ENCODE peak calls at places on chromosomes 2 and 18, in six cellular contexts. G, R, U, A, T and X are unnamed samples.

GRCh38 chr2:159908623-159909022 is 110.6 kb upstream of the CD302 start:
- DNase-seq in A (no peak), G (no peak), R (no peak), T (no peak), U (no peak), X (no peak)

GRCh38 chr2:118185210-118186109 is 97.2 kb downstream of the INSIG2 start:
- DNase-seq in T (peak; percentile 46), R (peak; percentile 83), G (peak; percentile 92), A (peak; percentile 58), U (peak; percentile 37), X (peak; percentile 8)

GRCh38 chr2:127675335-127676261 is at the start of gene LIMS2:
- DNase-seq in U (no peak), T (peak; percentile 49), R (peak; percentile 80), G (peak; percentile 78), A (no peak), X (no peak)

GRCh38 chr2:3195865-3196504 is 181.6 kb downstream of the EIPR1 start:
- DNase-seq in G (peak; percentile 54), R (no peak), T (no peak), A (no peak), U (peak; percentile 41), X (no peak)

GRCh38 chr18:79527656-79528055 is 131.9 kb downstream of the NFATC1 start:
- DNase-seq in U (no peak), A (no peak), G (no peak), R (peak; percentile 25), T (no peak), X (no peak)

GRCh38 chr2:215190588-215190987 is 52.2 kb upstream of the ABCA12 start:
- DNase-seq in U (no peak), G (no peak), A (no peak), R (no peak), T (no peak), X (no peak)

GRCh38 chr2:166375736-166376487 is at the start of gene SCN9A:
- DNase-seq in R (peak; percentile 93), G (peak; percentile 91), U (no peak), T (peak; percentile 49), A (peak; percentile 89), X (no peak)

GRCh38 chr2:143768991-143769390 is 639.8 kb downstream of the ARHGAP15 start:
- DNase-seq in A (no peak), U (no peak), G (no peak), T (no peak), R (no peak), X (no peak)

GRCh38 chr2:105671156-105671555 is 73.6 kb upstream of the NCK2 start:
- DNase-seq in R (no peak), G (no peak), T (no peak), A (no peak), U (no peak), X (no peak)

GRCh38 chr2:83990601-83991000 is 468.5 kb downstream of the SUCLG1 start:
- DNase-seq in A (no peak), T (no peak), U (no peak), R (no peak), G (no peak), X (no peak)

GRCh38 chr2:190506666-190507065 is 27.9 kb downstream of the NEMP2 start:
- DNase-seq in U (no peak), G (no peak), A (peak; percentile 59), T (no peak), R (no peak), X (no peak)

GRCh38 chr2:48007699-48008268 is 101.5 kb upstream of the FBXO11 start:
- DNase-seq in G (no peak), R (no peak), A (no peak), T (no peak), U (no peak), X (no peak)

GRCh38 chr2:172012688-172013358 is 13.1 kb downstream of the METAP1D start:
- DNase-seq in A (no peak), U (no peak), G (no peak), T (no peak), R (no peak), X (no peak)

GRCh38 chr2:229084467-229084866 is 186.6 kb downstream of the PID1 start:
- DNase-seq in T (no peak), A (no peak), R (no peak), G (no peak), U (no peak), X (no peak)

GRCh38 chr2:156331572-156332451 is 709 bp downstream of the NR4A2 start:
- DNase-seq in R (peak; percentile 88), U (no peak), A (peak; percentile 74), T (peak; percentile 61), G (peak; percentile 89), X (no peak)

GRCh38 chr2:165067958-165068612 is 112.8 kb upstream of the SLC38A11 start:
- DNase-seq in T (peak; percentile 43), U (no peak), G (no peak), A (no peak), R (no peak), X (no peak)

GRCh38 chr18:73556904-73557303 is 590.7 kb downstream of the FBXO15 start:
- DNase-seq in G (no peak), A (no peak), T (no peak), U (no peak), R (no peak), X (no peak)

GRCh38 chr2:35503738-35504160 is 851.8 kb upstream of the CRIM1 start:
- DNase-seq in T (no peak), R (no peak), G (no peak), U (no peak), A (no peak), X (no peak)

GRCh38 chr2:38601463-38602135 is 1.1 kb downstream of the HNRNPLL start:
- DNase-seq in U (peak; percentile 15), T (no peak), G (no peak), A (no peak), R (no peak), X (no peak)

GRCh38 chr2:136000502-136000901 is 15.1 kb upstream of the DARS1 start:
- DNase-seq in T (no peak), U (peak; percentile 65), A (no peak), R (no peak), G (no peak), X (no peak)

GRCh38 chr2:239532305-239532649 is 131.5 kb upstream of the HDAC4 start:
- DNase-seq in R (no peak), A (no peak), T (no peak), G (peak; percentile 39), U (no peak), X (no peak)

GRCh38 chr2:241763551-241764271 is 12.9 kb upstream of the GAL3ST2 start:
- DNase-seq in U (no peak), R (peak; percentile 52), T (no peak), G (peak; percentile 72), A (no peak), X (no peak)

GRCh38 chr2:127658641-127659407 is 12.9 kb downstream of the GPR17 start:
- DNase-seq in T (no peak), G (peak; percentile 72), U (no peak), A (peak; percentile 24), R (peak; percentile 54), X (no peak)

GRCh38 chr18:35513181-35513932 is 15.6 kb upstream of the INO80C start:
- DNase-seq in R (peak; percentile 69), G (no peak), T (peak; percentile 29), A (peak; percentile 20), U (no peak), X (no peak)

GRCh38 chr2:100105678-100106054 is 36.7 kb downstream of the AFF3 start:
- DNase-seq in G (no peak), U (no peak), A (no peak), T (no peak), R (no peak), X (no peak)

GRCh38 chr2:233654501-233654900 is 17.2 kb upstream of the UGT1A9 start:
- DNase-seq in U (no peak), R (no peak), A (no peak), G (no peak), T (no peak), X (no peak)
- H3K4me1 ChIP-seq in U (no peaks in the 10 kb centered on the region), R (no peaks in the 10 kb centered on the region), A (peaks cover 10% of the 10 kb centered on the region), G (no peaks in the 10 kb centered on the region), T (no peaks in the 10 kb centered on the region), X (no peaks in the 10 kb centered on the region)

DNA sequence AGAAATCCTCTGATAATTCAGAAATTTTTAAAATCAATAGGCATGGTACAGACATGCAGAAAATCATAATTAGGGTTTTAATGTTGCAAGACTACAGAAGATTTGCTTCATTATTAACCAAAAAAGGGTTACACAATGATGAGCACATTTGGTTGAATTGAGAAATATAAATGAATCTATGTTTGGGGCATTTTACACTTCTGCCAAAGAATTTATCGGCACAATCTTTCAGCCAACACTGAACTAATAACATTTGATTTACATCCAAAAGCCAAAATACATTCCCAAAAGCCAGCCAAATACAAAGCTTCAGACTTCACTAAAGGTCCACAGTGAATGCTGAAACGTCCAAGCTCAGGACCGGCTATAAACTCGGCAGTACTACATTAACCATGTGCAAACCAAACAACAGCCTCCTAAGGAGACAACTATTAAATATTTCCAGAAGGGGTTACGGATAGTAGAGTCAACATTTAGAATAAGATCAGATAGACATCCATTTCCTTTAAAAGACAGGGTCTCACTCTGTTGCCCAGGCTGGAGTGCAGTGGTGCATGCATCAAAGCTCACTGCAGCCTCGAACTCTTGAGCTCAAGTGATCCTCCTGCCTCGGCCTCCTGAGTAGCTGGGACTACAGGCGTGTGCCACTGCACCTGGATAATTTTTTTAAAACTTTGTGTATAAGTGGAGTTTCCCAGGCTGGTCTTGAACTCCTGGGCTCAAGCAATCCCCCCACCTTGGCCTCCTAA is 29.4 kb downstream of the SPRED2 start:
- DNase-seq in A (no peak), R (no peak), G (no peak), T (no peak), U (no peak), X (no peak)
- H3K4me1 ChIP-seq in A (peaks cover 25% of the 10 kb centered on the region), R (peaks cover 23% of the 10 kb centered on the region), G (peaks cover 6% of the 10 kb centered on the region), T (peaks cover 19% of the 10 kb centered on the region), U (peaks cover 78% of the 10 kb centered on the region), X (no peaks in the 10 kb centered on the region)

DNA sequence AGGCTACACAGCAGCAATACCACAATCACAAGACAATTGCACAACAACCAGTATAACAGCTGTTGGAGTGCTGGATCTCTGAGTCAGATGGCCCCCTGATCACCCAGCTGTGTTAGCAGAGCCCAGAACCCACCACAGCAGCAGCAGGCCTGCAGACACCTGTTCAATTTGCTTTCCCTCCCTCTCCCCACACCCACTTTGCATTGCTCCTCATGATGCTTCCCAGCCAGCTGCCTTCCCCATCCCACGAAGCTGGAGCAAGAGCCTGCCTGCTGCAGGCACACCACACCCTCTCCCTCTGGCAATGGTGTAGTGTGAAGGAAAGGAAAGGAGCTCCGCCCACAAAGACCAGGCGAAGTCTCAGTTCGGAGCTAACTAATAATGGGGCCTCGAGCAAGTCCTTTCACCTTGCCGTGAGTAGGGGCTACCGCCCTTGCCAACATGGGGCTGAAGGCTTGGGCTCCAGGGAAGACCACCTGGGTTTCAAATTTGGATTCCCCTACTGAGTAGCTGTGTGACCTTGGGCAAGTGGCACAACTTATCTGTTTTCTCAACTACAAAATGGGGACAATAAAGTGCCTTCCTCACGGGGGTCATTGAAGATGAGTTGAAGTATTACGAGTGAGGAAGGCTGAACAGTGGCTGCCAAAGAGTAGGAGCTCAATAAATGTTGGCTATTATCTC is 19.5 kb upstream of the ZBTB7C start:
- DNase-seq in T (no peak), A (no peak), U (no peak), G (no peak), R (no peak), X (no peak)
- H3K4me1 ChIP-seq in T (no peaks in the 10 kb centered on the region), A (no peaks in the 10 kb centered on the region), U (no peaks in the 10 kb centered on the region), G (no peaks in the 10 kb centered on the region), R (peaks cover 5% of the 10 kb centered on the region), X (no peaks in the 10 kb centered on the region)

DNA sequence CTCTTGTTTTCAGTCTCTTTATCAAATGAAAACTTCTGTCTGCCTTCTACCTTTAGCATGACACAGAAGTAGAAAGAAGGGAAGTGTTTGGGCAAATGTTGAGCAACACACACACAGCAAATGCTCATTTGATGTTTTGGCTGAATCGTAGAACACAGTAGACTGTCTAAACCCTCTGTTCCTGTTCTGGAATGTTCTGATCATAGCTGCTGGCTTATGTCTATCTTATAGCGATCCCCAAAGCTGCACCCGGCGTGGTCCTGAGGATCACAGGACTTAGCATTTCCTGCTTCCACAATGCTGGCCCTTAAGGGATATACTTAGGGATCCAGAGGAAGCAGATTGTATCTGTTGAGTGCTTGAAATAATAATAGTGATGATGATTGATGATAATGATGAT is 15.2 kb downstream of the GNLY start:
- DNase-seq in G (no peak), U (no peak), A (no peak), R (no peak), T (no peak), X (no peak)
- H3K4me1 ChIP-seq in G (peaks cover 94% of the 10 kb centered on the region), U (peaks cover 11% of the 10 kb centered on the region), A (peaks cover 60% of the 10 kb centered on the region), R (peaks cover 87% of the 10 kb centered on the region), T (peaks cover 51% of the 10 kb centered on the region), X (no peaks in the 10 kb centered on the region)